ENCODE peak calls at places on chromosomes 1 and 21, in ten cellular contexts. E is IMR-90, A is GM23248, D is HCT116, M is H1, X is adipocyte, Q is GM12878, N is neural progenitor cell, K is neuronal stem cell, V is colonic mucosa. U is an unnamed sample.

GRCh38 chr1:66777846-66778245 is 23.2 kb downstream of the INSL5 start:
- DNase-seq in N (no peak), E (no peak), Q (no peak), M (no peak), D (no peak), V (no peak), X (no peak), K (no peak), A (no peak), U (no peak)

GRCh38 chr21:36450511-36450910 is 29.4 kb downstream of the CLDN14 start:
- DNase-seq in M (no peak), X (no peak), K (no peak), Q (no peak), D (no peak), V (no peak), N (no peak), A (peak; percentile 82), E (peak; percentile 69), U (no peak)

GRCh38 chr1:160834945-160835565 is 27.6 kb downstream of the CD244 start:
- DNase-seq in Q (no peak), M (no peak), N (peak; percentile 68), E (peak; percentile 31), V (no peak), A (peak; percentile 64), K (no peak), D (peak; percentile 22), X (peak; percentile 8), U (no peak)

GRCh38 chr1:179549368-179549700 is 26.4 kb downstream of the NPHS2 start:
- DNase-seq in N (no peak), Q (no peak), E (no peak), D (no peak), X (no peak), K (no peak), A (no peak), V (no peak), M (no peak), U (no peak)

GRCh38 chr1:16189921-16190499 is 22.4 kb downstream of the ARHGEF19 start:
- DNase-seq in M (no peak), K (no peak), N (no peak), E (no peak), X (peak; percentile 71), D (no peak), Q (no peak), V (no peak), A (no peak), U (no peak)

GRCh38 chr1:26302733-26303405 is 3.6 kb downstream of the UBXN11 start:
- DNase-seq in M (no peak), E (peak; percentile 88), Q (no peak), X (peak; percentile 44), N (no peak), D (no peak), V (no peak), A (peak; percentile 72), K (no peak), U (peak; percentile 60)

GRCh38 chr1:160363951-160364350 is 2.9 kb upstream of the NHLH1 start:
- DNase-seq in D (no peak), A (no peak), E (no peak), Q (no peak), N (no peak), V (no peak), K (no peak), M (no peak), X (no peak), U (no peak)

GRCh38 chr1:113647121-113647520 is 112.2 kb downstream of the PHTF1 start:
- DNase-seq in M (no peak), V (no peak), D (no peak), N (no peak), Q (no peak), X (peak; percentile 15), A (peak; percentile 44), E (peak; percentile 73), K (no peak), U (no peak)

DNA sequence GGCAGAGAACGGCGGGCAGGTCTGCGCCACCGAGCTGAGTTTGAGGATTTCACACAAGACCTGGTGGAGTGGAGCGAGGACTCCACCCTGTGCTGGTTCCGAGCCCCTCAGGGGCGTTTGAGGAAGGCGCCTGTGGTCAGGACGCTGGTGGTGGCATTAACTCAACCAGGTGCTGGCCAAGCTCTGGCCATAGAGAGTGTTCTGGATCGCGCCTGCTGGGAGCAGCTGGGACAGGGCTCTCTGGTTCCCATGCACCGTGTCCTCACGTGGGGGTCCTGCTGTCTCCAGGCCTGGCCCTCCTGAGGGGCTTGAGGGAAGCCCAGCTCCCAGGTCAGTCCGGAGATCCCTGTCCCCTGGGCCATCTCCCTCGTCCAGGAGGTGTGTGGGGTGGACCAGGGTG is 24.8 kb upstream of the TTC34 start:
- DNase-seq in D (no peak), K (no peak), E (no peak), V (no peak), N (no peak), M (no peak), X (no peak), A (no peak), Q (no peak), U (no peak)
- H3K9me3 ChIP-seq in D (no peaks in the 10 kb centered on the region), K (no peaks in the 10 kb centered on the region), E (peaks cover 68% of the 10 kb centered on the region), V (no peaks in the 10 kb centered on the region), N (no peaks in the 10 kb centered on the region), M (peaks cover 96% of the 10 kb centered on the region), X (peaks cover 15% of the 10 kb centered on the region), A (no peaks in the 10 kb centered on the region), Q (no peaks in the 10 kb centered on the region), U (peaks cover 19% of the 10 kb centered on the region)

GRCh38 chr1:27590917-27591508 is 12.9 kb downstream of the AHDC1 start:
- DNase-seq in D (no peak), K (no peak), A (no peak), N (no peak), Q (no peak), X (no peak), V (peak; percentile 83), M (no peak), E (no peak), U (no peak)

GRCh38 chr1:27592600-27593340 is 11.2 kb downstream of the AHDC1 start:
- DNase-seq in X (no peak), K (no peak), A (no peak), M (peak; percentile 85), D (no peak), E (no peak), N (peak; percentile 91), Q (no peak), V (no peak), U (peak; percentile 88)

GRCh38 chr1:27591622-27592021 is 12.3 kb downstream of the AHDC1 start:
- DNase-seq in A (peak; percentile 52), V (no peak), M (no peak), E (peak; percentile 38), N (no peak), Q (no peak), K (no peak), X (no peak), D (no peak), U (no peak)

GRCh38 chr1:27593341-27594326 is 10.3 kb downstream of the AHDC1 start:
- DNase-seq in X (no peak), E (no peak), D (no peak), A (no peak), M (peak; percentile 64), N (peak; percentile 44), V (no peak), Q (no peak), K (no peak), U (peak; percentile 50)

DNA sequence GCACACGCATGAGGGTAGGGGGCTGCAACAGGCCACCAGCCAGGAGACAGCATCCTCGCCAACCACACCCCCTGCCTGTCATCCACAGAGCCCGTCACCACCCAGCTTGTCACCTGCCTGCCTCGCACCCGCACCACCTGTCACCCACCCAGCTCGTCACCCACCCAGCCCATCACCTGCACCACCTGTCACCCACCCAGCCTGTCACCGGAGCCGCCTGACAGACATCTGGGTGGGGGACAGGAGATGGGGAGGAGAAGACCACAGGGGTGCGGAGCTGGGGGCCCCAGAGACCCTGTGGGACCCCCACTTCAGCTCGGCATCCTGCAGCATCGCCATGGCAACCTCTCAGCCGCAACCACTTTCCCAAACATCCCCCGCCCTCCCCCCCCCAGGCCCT is 11.8 kb downstream of the AHDC1 start:
- DNase-seq in E (no peak), K (no peak), V (no peak), M (no peak), A (no peak), Q (no peak), D (no peak), X (no peak), N (no peak), U (no peak)
- H3K9ac ChIP-seq in E (no peak overlapping the region), K (no peak overlapping the region), V (no peak overlapping the region), M (no peak overlapping the region), A (no peak overlapping the region), Q (no peak overlapping the region), D (no peak overlapping the region), X (no peak overlapping the region), N (no peak overlapping the region), U (no peak overlapping the region)

GRCh38 chr1:180945551-180945950 is 32.9 kb downstream of the KIAA1614 start:
- DNase-seq in M (no peak), K (no peak), V (no peak), D (no peak), X (no peak), N (no peak), Q (no peak), E (no peak), A (no peak), U (no peak)
- H3K36me3 ChIP-seq in M (no peaks in the 10 kb centered on the region), K (peaks cover 8% of the 10 kb centered on the region), V (no peaks in the 10 kb centered on the region), D (peaks cover 4% of the 10 kb centered on the region), X (peaks cover 42% of the 10 kb centered on the region), N (no peaks in the 10 kb centered on the region), Q (no peaks in the 10 kb centered on the region), E (peaks cover 32% of the 10 kb centered on the region), A (peaks cover 7% of the 10 kb centered on the region), U (no peaks in the 10 kb centered on the region)

GRCh38 chr21:9741343-9741742 is 780.0 kb upstream of the TPTE start:
- DNase-seq in D (no peak), A (no peak), X (no peak), E (no peak), N (no peak), K (no peak), M (no peak), V (no peak), Q (no peak), U (no peak)

GRCh38 chr21:9737871-9738520 is 783.4 kb upstream of the TPTE start:
- DNase-seq in D (no peak), K (no peak), E (no peak), V (no peak), Q (no peak), M (no peak), N (no peak), A (no peak), X (no peak), U (no peak)

GRCh38 chr21:9739240-9739639 is 782.1 kb upstream of the TPTE start:
- DNase-seq in D (no peak), M (no peak), V (no peak), A (no peak), Q (no peak), X (no peak), E (no peak), K (no peak), N (no peak), U (no peak)

GRCh38 chr21:9735421-9735961 is 785.9 kb upstream of the TPTE start:
- DNase-seq in Q (no peak), K (no peak), X (no peak), D (no peak), A (no peak), V (no peak), M (no peak), E (no peak), N (no peak), U (no peak)

DNA sequence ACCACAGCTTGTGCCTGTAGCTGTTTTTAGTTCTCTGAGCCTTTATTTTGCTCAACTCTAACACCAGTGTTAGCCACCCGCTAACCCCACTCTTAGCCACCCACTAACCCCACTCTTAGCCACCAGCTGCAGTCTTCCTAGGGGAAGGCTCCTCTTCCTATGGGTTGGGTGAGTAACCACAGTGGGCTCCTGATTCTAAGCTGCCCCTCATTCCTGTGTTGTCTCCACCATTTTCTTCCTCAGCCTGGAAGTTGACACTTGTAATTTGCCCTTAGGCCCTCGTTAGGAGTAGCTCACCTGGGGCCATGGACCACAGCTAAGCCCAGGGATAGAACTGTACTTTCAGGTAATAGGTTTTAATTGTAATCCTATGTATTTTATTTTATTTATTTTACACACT is 782.9 kb upstream of the TPTE start:
- DNase-seq in Q (no peak), K (no peak), X (no peak), D (no peak), E (no peak), N (no peak), M (no peak), V (no peak), A (no peak), U (no peak)
- H3K9me3 ChIP-seq in Q (no peaks in the 10 kb centered on the region), K (no peaks in the 10 kb centered on the region), X (peaks cover 11% of the 10 kb centered on the region), D (peaks cover 60% of the 10 kb centered on the region), E (peaks cover 36% of the 10 kb centered on the region), N (peaks cover 71% of the 10 kb centered on the region), M (peaks cover 76% of the 10 kb centered on the region), V (peaks cover 13% of the 10 kb centered on the region), A (peaks cover 2% of the 10 kb centered on the region), U (peaks cover 85% of the 10 kb centered on the region)

U was measured in endodermal cell.